ENCODE peak calls at places on chromosomes 16 and 17, in five cellular contexts. X is astrocyte of the cerebellum, S is WTC11, O is HCT116, F is epithelial cell of esophagus. D is an unnamed sample.

GRCh38 chr16:84459941-84460405 is 44.5 kb downstream of the MEAK7 start:
- DNase-seq in S (no peak), X (no peak), O (no peak), F (no peak), D (no peak)

GRCh38 chr17:75011788-75012319 is 616 bp upstream of the MRPL58 start:
- DNase-seq in S (no peak), F (peak; percentile 54), X (peak; percentile 39), O (no peak), D (no peak)

GRCh38 chr16:14669776-14670175 is 24.3 kb downstream of the PLA2G10 start:
- DNase-seq in O (no peak), S (no peak), F (peak; percentile 30), X (no peak), D (no peak)

GRCh38 chr16:9311303-9311954 is 220.0 kb downstream of the HAPSTR1 start:
- DNase-seq in X (no peak), F (peak; percentile 29), S (peak; percentile 55), O (no peak), D (no peak)

GRCh38 chr17:19281161-19281560 is 44.0 kb downstream of the EPN2 start:
- DNase-seq in S (no peak), F (no peak), X (no peak), O (no peak), D (no peak)

GRCh38 chr16:89958068-89958467 is 9.5 kb downstream of the DEF8 start:
- DNase-seq in F (peak; percentile 17), O (peak; percentile 40), X (no peak), S (peak; percentile 66), D (no peak)

GRCh38 chr17:79941088-79942010 is 94.3 kb downstream of the TBC1D16 start:
- DNase-seq in X (no peak), F (no peak), S (peak; percentile 5), O (no peak), D (no peak)

GRCh38 chr17:8695241-8695640 is 49.4 kb downstream of the CCDC42 start:
- DNase-seq in S (no peak), O (no peak), F (no peak), X (no peak), D (no peak)

GRCh38 chr17:37309051-37309450 is 66.7 kb upstream of the C17orf78 start:
- DNase-seq in S (no peak), X (no peak), F (peak; percentile 64), O (no peak), D (no peak)

GRCh38 chr17:2090804-2091534 is 36.1 kb downstream of the HIC1 start:
- DNase-seq in F (peak; percentile 74), S (peak; percentile 65), O (no peak), X (peak; percentile 90), D (peak; percentile 89)

GRCh38 chr17:41754066-41754465 is 19.6 kb upstream of the HAP1 start:
- DNase-seq in S (no peak), F (no peak), X (no peak), O (no peak), D (no peak)

GRCh38 chr17:41760878-41761277 is 25.6 kb downstream of the JUP start:
- DNase-seq in S (no peak), X (no peak), F (no peak), O (no peak), D (no peak)

GRCh38 chr17:41762391-41762790 is 24.1 kb downstream of the JUP start:
- DNase-seq in O (no peak), F (no peak), X (no peak), S (no peak), D (no peak)

GRCh38 chr17:41762841-41763240 is 23.7 kb downstream of the JUP start:
- DNase-seq in S (no peak), O (no peak), F (no peak), X (no peak), D (no peak)

GRCh38 chr17:41758601-41759000 is 24.2 kb upstream of the HAP1 start:
- DNase-seq in S (no peak), X (no peak), O (no peak), F (no peak), D (no peak)
- TF ChIP-seq CTCF in S (no peak), X (no peak), O (no peak), F (no peak), D (no peak)

DNA sequence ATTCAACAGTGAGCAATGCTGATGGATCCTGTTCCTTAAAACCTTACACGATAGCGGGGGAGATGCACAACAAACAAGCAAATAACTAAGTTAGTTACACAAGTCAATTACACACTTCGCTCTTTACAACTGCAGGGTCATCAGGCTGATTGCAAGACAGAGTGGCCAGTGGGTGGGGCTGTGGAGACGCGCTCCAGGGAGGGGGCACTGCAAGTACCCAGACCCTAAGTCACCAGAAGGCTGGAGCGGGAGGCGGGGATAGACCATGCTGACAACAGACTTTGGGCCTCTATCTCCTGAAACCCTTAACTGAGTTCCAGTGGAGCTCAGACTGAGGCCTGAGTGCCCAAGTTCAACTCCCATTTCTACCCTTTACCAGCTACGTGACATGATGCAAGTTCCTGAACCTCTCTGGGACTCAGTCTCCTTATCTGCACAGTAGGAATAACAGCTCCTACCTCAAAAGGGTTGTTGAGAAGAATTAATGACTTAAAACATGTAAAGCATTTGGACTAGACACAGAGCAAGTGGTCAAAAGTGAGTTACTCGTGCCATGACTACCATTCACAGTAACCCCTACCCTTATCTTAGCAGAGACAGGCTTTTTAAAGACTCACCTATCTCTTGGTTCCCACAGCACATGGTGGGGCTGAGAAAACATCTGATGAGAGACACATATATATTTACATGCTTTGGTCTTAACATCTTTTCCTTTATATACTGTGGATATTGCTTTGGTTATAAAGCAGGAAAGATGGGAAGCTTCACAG is 10.4 kb downstream of the CPPED1 start:
- DNase-seq in X (no peak), F (no peak), S (peak; percentile 65), O (no peak), D (no peak)
- TF ChIP-seq CTCF in X (no peak), F (no peak), S (no peak), O (no peak), D (no peak)

GRCh38 chr16:2150418-2151187 is 2.2 kb downstream of the RAB26 start:
- DNase-seq in F (peak; percentile 59), S (peak; percentile 65), O (no peak), X (no peak), D (no peak)

GRCh38 chr16:2151188-2152091 is 3.0 kb downstream of the RAB26 start:
- DNase-seq in O (no peak), F (peak; percentile 33), X (no peak), S (peak; percentile 21), D (no peak)

GRCh38 chr16:2154533-2155090 is 970 bp upstream of the TRAF7 start:
- DNase-seq in F (no peak), S (no peak), X (no peak), O (no peak), D (no peak)

GRCh38 chr16:2155091-2156024 is at the start of gene TRAF7:
- DNase-seq in X (peak; percentile 100), S (peak; percentile 99), F (peak; percentile 100), O (peak; percentile 100), D (peak; percentile 100)

DNA sequence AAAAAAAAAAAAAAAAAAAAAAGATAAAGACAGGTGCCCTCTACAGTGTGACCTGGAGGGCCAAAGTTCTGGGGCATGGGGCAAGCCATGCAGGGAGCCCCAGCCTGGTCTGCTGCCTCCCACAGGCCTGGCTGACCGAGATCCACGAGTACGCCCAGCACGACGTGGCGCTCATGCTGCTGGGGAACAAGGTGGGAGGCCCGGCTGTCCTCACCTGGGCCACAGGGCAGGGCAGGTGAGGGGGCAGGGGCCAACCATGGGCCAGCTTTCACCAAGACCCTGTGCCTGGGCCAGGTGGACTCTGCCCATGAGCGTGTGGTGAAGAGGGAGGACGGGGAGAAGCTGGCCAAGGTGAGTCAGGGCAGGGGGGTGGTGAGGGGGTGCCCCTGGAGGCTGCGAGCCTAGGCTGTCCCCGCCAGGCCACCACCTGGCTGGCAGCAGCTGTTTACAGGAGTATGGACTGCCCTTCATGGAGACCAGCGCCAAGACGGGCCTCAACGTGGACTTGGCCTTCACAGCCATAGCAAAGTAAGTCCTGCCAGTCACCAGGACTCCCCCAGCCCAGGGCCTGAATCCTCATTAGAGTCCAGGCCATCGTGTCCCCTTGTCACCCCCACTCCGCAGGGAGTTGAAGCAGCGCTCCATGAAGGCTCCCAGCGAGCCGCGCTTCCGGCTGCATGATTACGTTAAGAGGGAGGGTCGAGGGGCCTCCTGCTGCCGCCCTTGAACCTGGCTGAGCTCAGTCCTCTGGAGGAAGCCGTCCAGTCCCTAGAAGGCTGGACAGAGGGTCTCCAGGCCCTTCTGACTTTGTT is 2.7 kb upstream of the TRAF7 start:
- DNase-seq in O (no peak), S (no peak), F (peak; percentile 35), X (no peak), D (no peak)
- TF ChIP-seq CTCF in O (no peak), S (no peak), F (no peak), X (no peak), D (no peak)

GRCh38 chr17:63436523-63437110 is 9.5 kb downstream of the CYB561 start:
- DNase-seq in O (peak; percentile 37), X (no peak), F (no peak), S (peak; percentile 60), D (no peak)
- TF ChIP-seq CTCF in O (peak; percentile 32), X (no peak), F (no peak), S (no peak), D (peak; percentile 20)

GRCh38 chr16:75555707-75556512 is at the start of gene TMEM231:
- DNase-seq in O (peak; percentile 84), X (peak; percentile 74), F (peak; percentile 96), S (peak; percentile 98), D (peak; percentile 59)
- TF ChIP-seq CTCF in O (no peak), X (no peak), F (no peak), S (no peak), D (no peak)

D was measured in AG09309.